ENCODE peak calls at places on chromosomes 13 and 19, in seven cellular contexts. One of them, this sample, is unnamed.

GRCh38 chr19:20247016-20247683 is 80.1 kb downstream of the ZNF486 start:
- DNase-seq in NAMALWA: peak
- DNase-seq in pulmonary artery endothelial cell: no peak
- DNase-seq in cerebellar cortex: peak
- DNase-seq in anterior cingulate cortex: no peak
- DNase-seq in substantia nigra: peak
- DNase-seq in posterior cingulate gyrus: no peak
- DNase-seq in this sample: peak

GRCh38 chr19:55383789-55384575 is at the start of gene TMEM238:
- DNase-seq in NAMALWA: peak
- DNase-seq in pulmonary artery endothelial cell: peak
- DNase-seq in cerebellar cortex: no peak
- DNase-seq in anterior cingulate cortex: peak
- DNase-seq in substantia nigra: peak
- DNase-seq in posterior cingulate gyrus: no peak
- DNase-seq in this sample: no peak

GRCh38 chr19:7977723-7978040 is 27.8 kb downstream of the ELAVL1 start:
- DNase-seq in NAMALWA: no peak
- DNase-seq in pulmonary artery endothelial cell: no peak
- DNase-seq in cerebellar cortex: no peak
- DNase-seq in anterior cingulate cortex: no peak
- DNase-seq in substantia nigra: no peak
- DNase-seq in posterior cingulate gyrus: no peak
- DNase-seq in this sample: no peak

GRCh38 chr13:112102243-112102642 is 35.3 kb downstream of the SOX1 start:
- DNase-seq in NAMALWA: no peak
- DNase-seq in pulmonary artery endothelial cell: no peak
- DNase-seq in cerebellar cortex: no peak
- DNase-seq in anterior cingulate cortex: no peak
- DNase-seq in substantia nigra: no peak
- DNase-seq in posterior cingulate gyrus: no peak
- DNase-seq in this sample: no peak

GRCh38 chr13:113747291-113747833 is 11.7 kb upstream of the TMEM255B start:
- DNase-seq in NAMALWA: no peak
- DNase-seq in pulmonary artery endothelial cell: no peak
- DNase-seq in cerebellar cortex: no peak
- DNase-seq in anterior cingulate cortex: no peak
- DNase-seq in substantia nigra: no peak
- DNase-seq in posterior cingulate gyrus: peak
- DNase-seq in this sample: no peak

GRCh38 chr19:47518139-47518538 is 3.3 kb upstream of the NAPA start:
- DNase-seq in NAMALWA: peak
- DNase-seq in pulmonary artery endothelial cell: no peak
- DNase-seq in cerebellar cortex: no peak
- DNase-seq in anterior cingulate cortex: no peak
- DNase-seq in substantia nigra: no peak
- DNase-seq in posterior cingulate gyrus: peak
- DNase-seq in this sample: no peak

GRCh38 chr13:93635687-93636086 is 409.1 kb downstream of the GPC6 start:
- DNase-seq in NAMALWA: no peak
- DNase-seq in pulmonary artery endothelial cell: no peak
- DNase-seq in cerebellar cortex: no peak
- DNase-seq in anterior cingulate cortex: no peak
- DNase-seq in substantia nigra: no peak
- DNase-seq in posterior cingulate gyrus: no peak
- DNase-seq in this sample: no peak

GRCh38 chr19:33071887-33072286 is 7.2 kb upstream of the RHPN2 start:
- DNase-seq in NAMALWA: no peak
- DNase-seq in pulmonary artery endothelial cell: no peak
- DNase-seq in cerebellar cortex: no peak
- DNase-seq in anterior cingulate cortex: no peak
- DNase-seq in substantia nigra: no peak
- DNase-seq in posterior cingulate gyrus: no peak
- DNase-seq in this sample: no peak

GRCh38 chr19:39129116-39129515 is 3.5 kb downstream of the PAK4 start:
- DNase-seq in NAMALWA: no peak
- DNase-seq in pulmonary artery endothelial cell: no peak
- DNase-seq in cerebellar cortex: no peak
- DNase-seq in anterior cingulate cortex: no peak
- DNase-seq in substantia nigra: no peak
- DNase-seq in posterior cingulate gyrus: no peak
- DNase-seq in this sample: no peak

GRCh38 chr13:109331898-109332297 is 454.5 kb downstream of the IRS2 start:
- DNase-seq in NAMALWA: no peak
- DNase-seq in pulmonary artery endothelial cell: no peak
- DNase-seq in cerebellar cortex: no peak
- DNase-seq in anterior cingulate cortex: no peak
- DNase-seq in substantia nigra: no peak
- DNase-seq in posterior cingulate gyrus: no peak
- DNase-seq in this sample: no peak

GRCh38 chr19:40614595-40615411 is 13.6 kb downstream of the LTBP4 start:
- DNase-seq in NAMALWA: peak
- DNase-seq in pulmonary artery endothelial cell: no peak
- DNase-seq in cerebellar cortex: no peak
- DNase-seq in anterior cingulate cortex: no peak
- DNase-seq in substantia nigra: no peak
- DNase-seq in posterior cingulate gyrus: no peak
- DNase-seq in this sample: no peak

GRCh38 chr13:49533586-49534269 is 38.0 kb downstream of the PHF11 start:
- DNase-seq in NAMALWA: peak
- DNase-seq in pulmonary artery endothelial cell: no peak
- DNase-seq in cerebellar cortex: no peak
- DNase-seq in anterior cingulate cortex: no peak
- DNase-seq in substantia nigra: no peak
- DNase-seq in posterior cingulate gyrus: no peak
- DNase-seq in this sample: no peak

GRCh38 chr13:101452519-101453485 is at the start of gene ITGBL1:
- DNase-seq in NAMALWA: no peak
- DNase-seq in pulmonary artery endothelial cell: no peak
- DNase-seq in cerebellar cortex: peak
- DNase-seq in anterior cingulate cortex: no peak
- DNase-seq in substantia nigra: no peak
- DNase-seq in posterior cingulate gyrus: peak
- DNase-seq in this sample: no peak

GRCh38 chr13:99085139-99085845 is 107.4 kb upstream of the DOCK9 start:
- DNase-seq in NAMALWA: peak
- DNase-seq in pulmonary artery endothelial cell: no peak
- DNase-seq in cerebellar cortex: peak
- DNase-seq in anterior cingulate cortex: no peak
- DNase-seq in substantia nigra: no peak
- DNase-seq in posterior cingulate gyrus: peak
- DNase-seq in this sample: no peak

GRCh38 chr19:1304197-1304924 is 18.7 kb downstream of the EFNA2 start:
- DNase-seq in NAMALWA: no peak
- DNase-seq in pulmonary artery endothelial cell: no peak
- DNase-seq in cerebellar cortex: no peak
- DNase-seq in anterior cingulate cortex: no peak
- DNase-seq in substantia nigra: no peak
- DNase-seq in posterior cingulate gyrus: no peak
- DNase-seq in this sample: no peak

GRCh38 chr19:38713865-38714264 is 30.4 kb downstream of the CAPN12 start:
- DNase-seq in NAMALWA: no peak
- DNase-seq in pulmonary artery endothelial cell: no peak
- DNase-seq in cerebellar cortex: no peak
- DNase-seq in anterior cingulate cortex: no peak
- DNase-seq in substantia nigra: no peak
- DNase-seq in posterior cingulate gyrus: no peak
- DNase-seq in this sample: no peak

GRCh38 chr19:45878043-45878794 is 7.7 kb downstream of the IRF2BP1 start:
- DNase-seq in NAMALWA: no peak
- DNase-seq in pulmonary artery endothelial cell: no peak
- DNase-seq in cerebellar cortex: no peak
- DNase-seq in anterior cingulate cortex: no peak
- DNase-seq in substantia nigra: no peak
- DNase-seq in posterior cingulate gyrus: no peak
- DNase-seq in this sample: no peak

GRCh38 chr19:33291623-33292534 is 10.5 kb downstream of the CEBPA start:
- DNase-seq in NAMALWA: no peak
- DNase-seq in pulmonary artery endothelial cell: no peak
- DNase-seq in cerebellar cortex: no peak
- DNase-seq in anterior cingulate cortex: no peak
- DNase-seq in substantia nigra: no peak
- DNase-seq in posterior cingulate gyrus: peak
- DNase-seq in this sample: no peak

This sample was measured in occipital lobe.